ENCODE peak calls at places on chromosomes 3 and 15, in seven cellular contexts. I, W, R, N, Z, O and X are unnamed samples.

GRCh38 chr3:134462236-134463059 is 23.3 kb downstream of the ANAPC13 start:
- DNase-seq in I (no peak), W (no peak), R (no peak), N (no peak), Z (no peak), O (no peak), X (no peak)

GRCh38 chr3:27216955-27217552 is 152.1 kb downstream of the NEK10 start:
- DNase-seq in I (no peak), W (no peak), R (no peak), N (no peak), Z (no peak), O (no peak), X (no peak)

GRCh38 chr15:67781061-67781460 is 44.2 kb upstream of the SKOR1 start:
- DNase-seq in I (no peak), W (no peak), R (no peak), N (no peak), Z (no peak), O (no peak), X (no peak)

GRCh38 chr15:48681274-48681840 is 35.8 kb upstream of the FBN1 start:
- DNase-seq in I (no peak), W (no peak), R (no peak), N (no peak), Z (no peak), O (peak), X (no peak)

GRCh38 chr15:91281991-91282390 is 181.9 kb downstream of the SV2B start:
- DNase-seq in I (no peak), W (no peak), R (no peak), N (no peak), Z (no peak), O (no peak), X (no peak)

GRCh38 chr3:114928989-114929620 is 218.0 kb downstream of the ZBTB20 start:
- DNase-seq in I (no peak), W (no peak), R (no peak), N (no peak), Z (no peak), O (no peak), X (no peak)

GRCh38 chr3:115246621-115247020 is 99.5 kb upstream of the ZBTB20 start:
- DNase-seq in I (no peak), W (no peak), R (no peak), N (no peak), Z (no peak), O (no peak), X (no peak)

GRCh38 chr15:60328852-60329443 is 68.8 kb downstream of the ANXA2 start:
- DNase-seq in I (no peak), W (no peak), R (no peak), N (no peak), Z (peak), O (no peak), X (no peak)

GRCh38 chr15:84992157-84992940 is 10.7 kb downstream of the PDE8A start:
- DNase-seq in I (no peak), W (no peak), R (peak), N (no peak), Z (peak), O (no peak), X (no peak)

GRCh38 chr3:163863146-163863545 is 1215.2 kb downstream of the SI start:
- DNase-seq in I (no peak), W (no peak), R (no peak), N (no peak), Z (no peak), O (no peak), X (no peak)

GRCh38 chr3:107063351-107063750 is 313.9 kb upstream of the CCDC54 start:
- DNase-seq in I (no peak), W (no peak), R (no peak), N (no peak), Z (no peak), O (no peak), X (no peak)